ENCODE peak calls at places on chromosomes 2 and 18, in five cellular contexts. T is HFFc6; H is DMS 273 treated with DMSO at 0.1 percent for 48 hours; J is naive thymus-derived CD8-positive, alpha-beta T cell; N is right cardiac atrium. V is an unnamed sample.

GRCh38 chr2:161096336-161096735 is 63.9 kb upstream of the TANK start:
- DNase-seq in T (no peak), H (no peak), J (no peak), N (no peak), V (no peak)

GRCh38 chr2:238433941-238434845 is 7.5 kb downstream of the ASB1 start:
- DNase-seq in T (peak; percentile 94), H (no peak), J (no peak), N (no peak), V (no peak)

GRCh38 chr18:9918016-9918680 is 4.3 kb downstream of the VAPA start:
- DNase-seq in T (no peak), H (no peak), J (no peak), N (no peak), V (no peak)

GRCh38 chr2:23940976-23941605 is 828 bp downstream of the UBXN2A start:
- DNase-seq in T (peak; percentile 32), H (no peak), J (no peak), N (no peak), V (no peak)

GRCh38 chr2:121210691-121211090 is 74.3 kb downstream of the TFCP2L1 start:
- DNase-seq in T (peak; percentile 5), H (no peak), J (no peak), N (peak; percentile 60), V (peak; percentile 7)

GRCh38 chr2:84338069-84338468 is 121.0 kb downstream of the SUCLG1 start:
- DNase-seq in T (peak; percentile 25), H (peak; percentile 76), J (no peak), N (no peak), V (no peak)

GRCh38 chr2:188623995-188624643 is 332.4 kb downstream of the GULP1 start:
- DNase-seq in T (no peak), H (peak; percentile 6), J (no peak), N (no peak), V (no peak)

GRCh38 chr2:195533771-195534642 is 123.0 kb upstream of the SLC39A10 start:
- DNase-seq in T (peak; percentile 90), H (no peak), J (peak; percentile 55), N (peak; percentile 65), V (no peak)